ENCODE peak calls at places on chromosome 5, in nine cellular contexts. One of them, this sample, is unnamed.

GRCh38 chr5:168661593-168662485 is 82.7 kb upstream of the PANK3 start:
- DNase-seq in fibroblast of mammary gland: peak
- DNase-seq in activated CD4-positive, alpha-beta T cell treated with anti-CD3 and anti-CD28 coated beads for 1 hour: no peak
- DNase-seq in neural crest cell: no peak
- DNase-seq in DMS53: no peak
- DNase-seq in activated CD4-positive, CD25-positive, alpha-beta regulatory T cell treated with anti-CD3 and anti-CD28 coated beads, Interleukin-2, amount 50 U/mL, for 72 hours: no peak
- DNase-seq in dorsolateral prefrontal cortex: no peak
- DNase-seq in brain microvascular endothelial cell: no peak
- DNase-seq in stimulated activated CD4-positive, alpha-beta T cell treated with anti-CD3 and anti-CD28 coated beads, Interleukin-1b, Interleukin-23, amount 100 ng/mL, for 1 hour: no peak
- DNase-seq in this sample: no peak

GRCh38 chr5:9498541-9499497 is 47.1 kb downstream of the SEMA5A start:
- DNase-seq in fibroblast of mammary gland: peak
- DNase-seq in activated CD4-positive, alpha-beta T cell treated with anti-CD3 and anti-CD28 coated beads for 1 hour: no peak
- DNase-seq in neural crest cell: no peak
- DNase-seq in DMS53: peak
- DNase-seq in activated CD4-positive, CD25-positive, alpha-beta regulatory T cell treated with anti-CD3 and anti-CD28 coated beads, Interleukin-2, amount 50 U/mL, for 72 hours: no peak
- DNase-seq in dorsolateral prefrontal cortex: no peak
- DNase-seq in brain microvascular endothelial cell: peak
- DNase-seq in stimulated activated CD4-positive, alpha-beta T cell treated with anti-CD3 and anti-CD28 coated beads, Interleukin-1b, Interleukin-23, amount 100 ng/mL, for 1 hour: no peak
- DNase-seq in this sample: peak

GRCh38 chr5:169527863-169528262 is 55.7 kb upstream of the SPDL1 start:
- DNase-seq in fibroblast of mammary gland: peak
- DNase-seq in activated CD4-positive, alpha-beta T cell treated with anti-CD3 and anti-CD28 coated beads for 1 hour: no peak
- DNase-seq in neural crest cell: no peak
- DNase-seq in DMS53: no peak
- DNase-seq in activated CD4-positive, CD25-positive, alpha-beta regulatory T cell treated with anti-CD3 and anti-CD28 coated beads, Interleukin-2, amount 50 U/mL, for 72 hours: no peak
- DNase-seq in dorsolateral prefrontal cortex: no peak
- DNase-seq in brain microvascular endothelial cell: no peak
- DNase-seq in stimulated activated CD4-positive, alpha-beta T cell treated with anti-CD3 and anti-CD28 coated beads, Interleukin-1b, Interleukin-23, amount 100 ng/mL, for 1 hour: no peak
- DNase-seq in this sample: no peak

GRCh38 chr5:123754167-123754840 is 242.3 kb downstream of the CSNK1G3 start:
- DNase-seq in fibroblast of mammary gland: peak
- DNase-seq in activated CD4-positive, alpha-beta T cell treated with anti-CD3 and anti-CD28 coated beads for 1 hour: no peak
- DNase-seq in neural crest cell: no peak
- DNase-seq in DMS53: no peak
- DNase-seq in activated CD4-positive, CD25-positive, alpha-beta regulatory T cell treated with anti-CD3 and anti-CD28 coated beads, Interleukin-2, amount 50 U/mL, for 72 hours: no peak
- DNase-seq in dorsolateral prefrontal cortex: no peak
- DNase-seq in brain microvascular endothelial cell: peak
- DNase-seq in stimulated activated CD4-positive, alpha-beta T cell treated with anti-CD3 and anti-CD28 coated beads, Interleukin-1b, Interleukin-23, amount 100 ng/mL, for 1 hour: no peak
- DNase-seq in this sample: no peak

GRCh38 chr5:65702036-65702435 is 19.9 kb downstream of the SGTB start:
- DNase-seq in fibroblast of mammary gland: no peak
- DNase-seq in activated CD4-positive, alpha-beta T cell treated with anti-CD3 and anti-CD28 coated beads for 1 hour: no peak
- DNase-seq in neural crest cell: no peak
- DNase-seq in DMS53: no peak
- DNase-seq in activated CD4-positive, CD25-positive, alpha-beta regulatory T cell treated with anti-CD3 and anti-CD28 coated beads, Interleukin-2, amount 50 U/mL, for 72 hours: no peak
- DNase-seq in dorsolateral prefrontal cortex: no peak
- DNase-seq in brain microvascular endothelial cell: no peak
- DNase-seq in stimulated activated CD4-positive, alpha-beta T cell treated with anti-CD3 and anti-CD28 coated beads, Interleukin-1b, Interleukin-23, amount 100 ng/mL, for 1 hour: no peak
- DNase-seq in this sample: no peak

GRCh38 chr5:55853818-55854217 is 2.7 kb downstream of the IL31RA start:
- DNase-seq in fibroblast of mammary gland: peak
- DNase-seq in activated CD4-positive, alpha-beta T cell treated with anti-CD3 and anti-CD28 coated beads for 1 hour: no peak
- DNase-seq in neural crest cell: no peak
- DNase-seq in DMS53: no peak
- DNase-seq in activated CD4-positive, CD25-positive, alpha-beta regulatory T cell treated with anti-CD3 and anti-CD28 coated beads, Interleukin-2, amount 50 U/mL, for 72 hours: no peak
- DNase-seq in dorsolateral prefrontal cortex: no peak
- DNase-seq in brain microvascular endothelial cell: no peak
- DNase-seq in stimulated activated CD4-positive, alpha-beta T cell treated with anti-CD3 and anti-CD28 coated beads, Interleukin-1b, Interleukin-23, amount 100 ng/mL, for 1 hour: no peak
- DNase-seq in this sample: no peak

GRCh38 chr5:142304013-142304701 is 20.7 kb downstream of the SPRY4 start:
- DNase-seq in fibroblast of mammary gland: no peak
- DNase-seq in activated CD4-positive, alpha-beta T cell treated with anti-CD3 and anti-CD28 coated beads for 1 hour: no peak
- DNase-seq in neural crest cell: no peak
- DNase-seq in DMS53: no peak
- DNase-seq in activated CD4-positive, CD25-positive, alpha-beta regulatory T cell treated with anti-CD3 and anti-CD28 coated beads, Interleukin-2, amount 50 U/mL, for 72 hours: no peak
- DNase-seq in dorsolateral prefrontal cortex: no peak
- DNase-seq in brain microvascular endothelial cell: no peak
- DNase-seq in stimulated activated CD4-positive, alpha-beta T cell treated with anti-CD3 and anti-CD28 coated beads, Interleukin-1b, Interleukin-23, amount 100 ng/mL, for 1 hour: no peak
- DNase-seq in this sample: no peak

GRCh38 chr5:127988149-127988755 is 95.3 kb upstream of the SLC12A2 start:
- DNase-seq in fibroblast of mammary gland: peak
- DNase-seq in activated CD4-positive, alpha-beta T cell treated with anti-CD3 and anti-CD28 coated beads for 1 hour: no peak
- DNase-seq in neural crest cell: no peak
- DNase-seq in DMS53: peak
- DNase-seq in activated CD4-positive, CD25-positive, alpha-beta regulatory T cell treated with anti-CD3 and anti-CD28 coated beads, Interleukin-2, amount 50 U/mL, for 72 hours: no peak
- DNase-seq in dorsolateral prefrontal cortex: no peak
- DNase-seq in brain microvascular endothelial cell: peak
- DNase-seq in stimulated activated CD4-positive, alpha-beta T cell treated with anti-CD3 and anti-CD28 coated beads, Interleukin-1b, Interleukin-23, amount 100 ng/mL, for 1 hour: no peak
- DNase-seq in this sample: peak

GRCh38 chr5:125696762-125697161 is 726.4 kb upstream of the GRAMD2B start:
- DNase-seq in fibroblast of mammary gland: peak
- DNase-seq in activated CD4-positive, alpha-beta T cell treated with anti-CD3 and anti-CD28 coated beads for 1 hour: no peak
- DNase-seq in neural crest cell: no peak
- DNase-seq in DMS53: no peak
- DNase-seq in activated CD4-positive, CD25-positive, alpha-beta regulatory T cell treated with anti-CD3 and anti-CD28 coated beads, Interleukin-2, amount 50 U/mL, for 72 hours: no peak
- DNase-seq in dorsolateral prefrontal cortex: no peak
- DNase-seq in brain microvascular endothelial cell: peak
- DNase-seq in stimulated activated CD4-positive, alpha-beta T cell treated with anti-CD3 and anti-CD28 coated beads, Interleukin-1b, Interleukin-23, amount 100 ng/mL, for 1 hour: no peak
- DNase-seq in this sample: peak

GRCh38 chr5:38538161-38538560 is 18.3 kb downstream of the LIFR start:
- DNase-seq in fibroblast of mammary gland: no peak
- DNase-seq in activated CD4-positive, alpha-beta T cell treated with anti-CD3 and anti-CD28 coated beads for 1 hour: no peak
- DNase-seq in neural crest cell: no peak
- DNase-seq in DMS53: peak
- DNase-seq in activated CD4-positive, CD25-positive, alpha-beta regulatory T cell treated with anti-CD3 and anti-CD28 coated beads, Interleukin-2, amount 50 U/mL, for 72 hours: no peak
- DNase-seq in dorsolateral prefrontal cortex: no peak
- DNase-seq in brain microvascular endothelial cell: no peak
- DNase-seq in stimulated activated CD4-positive, alpha-beta T cell treated with anti-CD3 and anti-CD28 coated beads, Interleukin-1b, Interleukin-23, amount 100 ng/mL, for 1 hour: no peak
- DNase-seq in this sample: no peak

GRCh38 chr5:35644543-35644942 is 26.9 kb downstream of the SPEF2 start:
- DNase-seq in fibroblast of mammary gland: peak
- DNase-seq in activated CD4-positive, alpha-beta T cell treated with anti-CD3 and anti-CD28 coated beads for 1 hour: no peak
- DNase-seq in neural crest cell: no peak
- DNase-seq in DMS53: no peak
- DNase-seq in activated CD4-positive, CD25-positive, alpha-beta regulatory T cell treated with anti-CD3 and anti-CD28 coated beads, Interleukin-2, amount 50 U/mL, for 72 hours: no peak
- DNase-seq in dorsolateral prefrontal cortex: no peak
- DNase-seq in brain microvascular endothelial cell: no peak
- DNase-seq in stimulated activated CD4-positive, alpha-beta T cell treated with anti-CD3 and anti-CD28 coated beads, Interleukin-1b, Interleukin-23, amount 100 ng/mL, for 1 hour: no peak
- DNase-seq in this sample: peak

GRCh38 chr5:127650649-127651048 is 1.8 kb downstream of the CTXN3 start:
- DNase-seq in fibroblast of mammary gland: peak
- DNase-seq in activated CD4-positive, alpha-beta T cell treated with anti-CD3 and anti-CD28 coated beads for 1 hour: no peak
- DNase-seq in neural crest cell: no peak
- DNase-seq in DMS53: peak
- DNase-seq in activated CD4-positive, CD25-positive, alpha-beta regulatory T cell treated with anti-CD3 and anti-CD28 coated beads, Interleukin-2, amount 50 U/mL, for 72 hours: no peak
- DNase-seq in dorsolateral prefrontal cortex: no peak
- DNase-seq in brain microvascular endothelial cell: peak
- DNase-seq in stimulated activated CD4-positive, alpha-beta T cell treated with anti-CD3 and anti-CD28 coated beads, Interleukin-1b, Interleukin-23, amount 100 ng/mL, for 1 hour: no peak
- DNase-seq in this sample: no peak

GRCh38 chr5:150458819-150459557 is 9.4 kb upstream of the RPS14 start:
- DNase-seq in fibroblast of mammary gland: peak
- DNase-seq in activated CD4-positive, alpha-beta T cell treated with anti-CD3 and anti-CD28 coated beads for 1 hour: peak
- DNase-seq in neural crest cell: peak
- DNase-seq in DMS53: peak
- DNase-seq in activated CD4-positive, CD25-positive, alpha-beta regulatory T cell treated with anti-CD3 and anti-CD28 coated beads, Interleukin-2, amount 50 U/mL, for 72 hours: peak
- DNase-seq in dorsolateral prefrontal cortex: peak
- DNase-seq in brain microvascular endothelial cell: peak
- DNase-seq in stimulated activated CD4-positive, alpha-beta T cell treated with anti-CD3 and anti-CD28 coated beads, Interleukin-1b, Interleukin-23, amount 100 ng/mL, for 1 hour: peak
- DNase-seq in this sample: peak

GRCh38 chr5:138629383-138629782 is 54.2 kb upstream of the HSPA9 start:
- DNase-seq in fibroblast of mammary gland: peak
- DNase-seq in activated CD4-positive, alpha-beta T cell treated with anti-CD3 and anti-CD28 coated beads for 1 hour: no peak
- DNase-seq in neural crest cell: no peak
- DNase-seq in DMS53: no peak
- DNase-seq in activated CD4-positive, CD25-positive, alpha-beta regulatory T cell treated with anti-CD3 and anti-CD28 coated beads, Interleukin-2, amount 50 U/mL, for 72 hours: no peak
- DNase-seq in dorsolateral prefrontal cortex: no peak
- DNase-seq in brain microvascular endothelial cell: no peak
- DNase-seq in stimulated activated CD4-positive, alpha-beta T cell treated with anti-CD3 and anti-CD28 coated beads, Interleukin-1b, Interleukin-23, amount 100 ng/mL, for 1 hour: no peak
- DNase-seq in this sample: no peak

GRCh38 chr5:111776903-111777302 is 19.9 kb upstream of the NREP start:
- DNase-seq in fibroblast of mammary gland: no peak
- DNase-seq in activated CD4-positive, alpha-beta T cell treated with anti-CD3 and anti-CD28 coated beads for 1 hour: no peak
- DNase-seq in neural crest cell: no peak
- DNase-seq in DMS53: no peak
- DNase-seq in activated CD4-positive, CD25-positive, alpha-beta regulatory T cell treated with anti-CD3 and anti-CD28 coated beads, Interleukin-2, amount 50 U/mL, for 72 hours: no peak
- DNase-seq in dorsolateral prefrontal cortex: no peak
- DNase-seq in brain microvascular endothelial cell: no peak
- DNase-seq in stimulated activated CD4-positive, alpha-beta T cell treated with anti-CD3 and anti-CD28 coated beads, Interleukin-1b, Interleukin-23, amount 100 ng/mL, for 1 hour: no peak
- DNase-seq in this sample: no peak

GRCh38 chr5:168227001-168227400 is 64.4 kb upstream of the WWC1 start:
- DNase-seq in fibroblast of mammary gland: no peak
- DNase-seq in activated CD4-positive, alpha-beta T cell treated with anti-CD3 and anti-CD28 coated beads for 1 hour: no peak
- DNase-seq in neural crest cell: no peak
- DNase-seq in DMS53: no peak
- DNase-seq in activated CD4-positive, CD25-positive, alpha-beta regulatory T cell treated with anti-CD3 and anti-CD28 coated beads, Interleukin-2, amount 50 U/mL, for 72 hours: no peak
- DNase-seq in dorsolateral prefrontal cortex: no peak
- DNase-seq in brain microvascular endothelial cell: peak
- DNase-seq in stimulated activated CD4-positive, alpha-beta T cell treated with anti-CD3 and anti-CD28 coated beads, Interleukin-1b, Interleukin-23, amount 100 ng/mL, for 1 hour: no peak
- DNase-seq in this sample: no peak

GRCh38 chr5:157554180-157555030 is 21.2 kb downstream of the ADAM19 start:
- DNase-seq in fibroblast of mammary gland: no peak
- DNase-seq in activated CD4-positive, alpha-beta T cell treated with anti-CD3 and anti-CD28 coated beads for 1 hour: no peak
- DNase-seq in neural crest cell: no peak
- DNase-seq in DMS53: peak
- DNase-seq in activated CD4-positive, CD25-positive, alpha-beta regulatory T cell treated with anti-CD3 and anti-CD28 coated beads, Interleukin-2, amount 50 U/mL, for 72 hours: no peak
- DNase-seq in dorsolateral prefrontal cortex: no peak
- DNase-seq in brain microvascular endothelial cell: no peak
- DNase-seq in stimulated activated CD4-positive, alpha-beta T cell treated with anti-CD3 and anti-CD28 coated beads, Interleukin-1b, Interleukin-23, amount 100 ng/mL, for 1 hour: no peak
- DNase-seq in this sample: no peak

GRCh38 chr5:56301041-56301440 is 67.9 kb upstream of the ANKRD55 start:
- DNase-seq in fibroblast of mammary gland: peak
- DNase-seq in activated CD4-positive, alpha-beta T cell treated with anti-CD3 and anti-CD28 coated beads for 1 hour: no peak
- DNase-seq in neural crest cell: no peak
- DNase-seq in DMS53: peak
- DNase-seq in activated CD4-positive, CD25-positive, alpha-beta regulatory T cell treated with anti-CD3 and anti-CD28 coated beads, Interleukin-2, amount 50 U/mL, for 72 hours: no peak
- DNase-seq in dorsolateral prefrontal cortex: no peak
- DNase-seq in brain microvascular endothelial cell: no peak
- DNase-seq in stimulated activated CD4-positive, alpha-beta T cell treated with anti-CD3 and anti-CD28 coated beads, Interleukin-1b, Interleukin-23, amount 100 ng/mL, for 1 hour: no peak
- DNase-seq in this sample: peak

GRCh38 chr5:107542831-107543231 is 127.9 kb downstream of the EFNA5 start:
- DNase-seq in fibroblast of mammary gland: peak
- DNase-seq in activated CD4-positive, alpha-beta T cell treated with anti-CD3 and anti-CD28 coated beads for 1 hour: no peak
- DNase-seq in neural crest cell: no peak
- DNase-seq in DMS53: peak
- DNase-seq in activated CD4-positive, CD25-positive, alpha-beta regulatory T cell treated with anti-CD3 and anti-CD28 coated beads, Interleukin-2, amount 50 U/mL, for 72 hours: no peak
- DNase-seq in dorsolateral prefrontal cortex: no peak
- DNase-seq in brain microvascular endothelial cell: peak
- DNase-seq in stimulated activated CD4-positive, alpha-beta T cell treated with anti-CD3 and anti-CD28 coated beads, Interleukin-1b, Interleukin-23, amount 100 ng/mL, for 1 hour: no peak
- DNase-seq in this sample: peak

GRCh38 chr5:308672-309271 is 12.7 kb upstream of the AHRR start:
- DNase-seq in fibroblast of mammary gland: peak
- DNase-seq in activated CD4-positive, alpha-beta T cell treated with anti-CD3 and anti-CD28 coated beads for 1 hour: no peak
- DNase-seq in neural crest cell: no peak
- DNase-seq in DMS53: peak
- DNase-seq in activated CD4-positive, CD25-positive, alpha-beta regulatory T cell treated with anti-CD3 and anti-CD28 coated beads, Interleukin-2, amount 50 U/mL, for 72 hours: no peak
- DNase-seq in dorsolateral prefrontal cortex: no peak
- DNase-seq in brain microvascular endothelial cell: peak
- DNase-seq in stimulated activated CD4-positive, alpha-beta T cell treated with anti-CD3 and anti-CD28 coated beads, Interleukin-1b, Interleukin-23, amount 100 ng/mL, for 1 hour: no peak
- DNase-seq in this sample: peak

GRCh38 chr5:160129841-160130240 is 10.6 kb upstream of the PWWP2A start:
- DNase-seq in fibroblast of mammary gland: peak
- DNase-seq in activated CD4-positive, alpha-beta T cell treated with anti-CD3 and anti-CD28 coated beads for 1 hour: no peak
- DNase-seq in neural crest cell: no peak
- DNase-seq in DMS53: no peak
- DNase-seq in activated CD4-positive, CD25-positive, alpha-beta regulatory T cell treated with anti-CD3 and anti-CD28 coated beads, Interleukin-2, amount 50 U/mL, for 72 hours: no peak
- DNase-seq in dorsolateral prefrontal cortex: no peak
- DNase-seq in brain microvascular endothelial cell: no peak
- DNase-seq in stimulated activated CD4-positive, alpha-beta T cell treated with anti-CD3 and anti-CD28 coated beads, Interleukin-1b, Interleukin-23, amount 100 ng/mL, for 1 hour: no peak
- DNase-seq in this sample: no peak

GRCh38 chr5:1140188-1140817 is 28.4 kb upstream of the SLC12A7 start:
- DNase-seq in fibroblast of mammary gland: peak
- DNase-seq in activated CD4-positive, alpha-beta T cell treated with anti-CD3 and anti-CD28 coated beads for 1 hour: peak
- DNase-seq in neural crest cell: peak
- DNase-seq in DMS53: peak
- DNase-seq in activated CD4-positive, CD25-positive, alpha-beta regulatory T cell treated with anti-CD3 and anti-CD28 coated beads, Interleukin-2, amount 50 U/mL, for 72 hours: peak
- DNase-seq in dorsolateral prefrontal cortex: no peak
- DNase-seq in brain microvascular endothelial cell: no peak
- DNase-seq in stimulated activated CD4-positive, alpha-beta T cell treated with anti-CD3 and anti-CD28 coated beads, Interleukin-1b, Interleukin-23, amount 100 ng/mL, for 1 hour: peak
- DNase-seq in this sample: peak

GRCh38 chr5:174312270-174312617 is 266.7 kb downstream of the NSG2 start:
- DNase-seq in fibroblast of mammary gland: no peak
- DNase-seq in activated CD4-positive, alpha-beta T cell treated with anti-CD3 and anti-CD28 coated beads for 1 hour: no peak
- DNase-seq in neural crest cell: no peak
- DNase-seq in DMS53: no peak
- DNase-seq in activated CD4-positive, CD25-positive, alpha-beta regulatory T cell treated with anti-CD3 and anti-CD28 coated beads, Interleukin-2, amount 50 U/mL, for 72 hours: no peak
- DNase-seq in dorsolateral prefrontal cortex: no peak
- DNase-seq in brain microvascular endothelial cell: no peak
- DNase-seq in stimulated activated CD4-positive, alpha-beta T cell treated with anti-CD3 and anti-CD28 coated beads, Interleukin-1b, Interleukin-23, amount 100 ng/mL, for 1 hour: no peak
- DNase-seq in this sample: no peak

GRCh38 chr5:87732875-87733768 is 320.4 kb upstream of the CCNH start:
- DNase-seq in fibroblast of mammary gland: no peak
- DNase-seq in activated CD4-positive, alpha-beta T cell treated with anti-CD3 and anti-CD28 coated beads for 1 hour: no peak
- DNase-seq in neural crest cell: no peak
- DNase-seq in DMS53: no peak
- DNase-seq in activated CD4-positive, CD25-positive, alpha-beta regulatory T cell treated with anti-CD3 and anti-CD28 coated beads, Interleukin-2, amount 50 U/mL, for 72 hours: no peak
- DNase-seq in dorsolateral prefrontal cortex: no peak
- DNase-seq in brain microvascular endothelial cell: no peak
- DNase-seq in stimulated activated CD4-positive, alpha-beta T cell treated with anti-CD3 and anti-CD28 coated beads, Interleukin-1b, Interleukin-23, amount 100 ng/mL, for 1 hour: no peak
- DNase-seq in this sample: no peak

GRCh38 chr5:54719384-54720306 is 202.1 kb downstream of the SNX18 start:
- DNase-seq in fibroblast of mammary gland: peak
- DNase-seq in activated CD4-positive, alpha-beta T cell treated with anti-CD3 and anti-CD28 coated beads for 1 hour: no peak
- DNase-seq in neural crest cell: no peak
- DNase-seq in DMS53: no peak
- DNase-seq in activated CD4-positive, CD25-positive, alpha-beta regulatory T cell treated with anti-CD3 and anti-CD28 coated beads, Interleukin-2, amount 50 U/mL, for 72 hours: no peak
- DNase-seq in dorsolateral prefrontal cortex: no peak
- DNase-seq in brain microvascular endothelial cell: peak
- DNase-seq in stimulated activated CD4-positive, alpha-beta T cell treated with anti-CD3 and anti-CD28 coated beads, Interleukin-1b, Interleukin-23, amount 100 ng/mL, for 1 hour: no peak
- DNase-seq in this sample: no peak

GRCh38 chr5:137957948-137958347 is 68.7 kb downstream of the PKD2L2 start:
- DNase-seq in fibroblast of mammary gland: no peak
- DNase-seq in activated CD4-positive, alpha-beta T cell treated with anti-CD3 and anti-CD28 coated beads for 1 hour: no peak
- DNase-seq in neural crest cell: no peak
- DNase-seq in DMS53: no peak
- DNase-seq in activated CD4-positive, CD25-positive, alpha-beta regulatory T cell treated with anti-CD3 and anti-CD28 coated beads, Interleukin-2, amount 50 U/mL, for 72 hours: no peak
- DNase-seq in dorsolateral prefrontal cortex: no peak
- DNase-seq in brain microvascular endothelial cell: no peak
- DNase-seq in stimulated activated CD4-positive, alpha-beta T cell treated with anti-CD3 and anti-CD28 coated beads, Interleukin-1b, Interleukin-23, amount 100 ng/mL, for 1 hour: no peak
- DNase-seq in this sample: no peak

GRCh38 chr5:103019804-103020203 is 100.1 kb downstream of the GIN1 start:
- DNase-seq in fibroblast of mammary gland: no peak
- DNase-seq in activated CD4-positive, alpha-beta T cell treated with anti-CD3 and anti-CD28 coated beads for 1 hour: no peak
- DNase-seq in neural crest cell: no peak
- DNase-seq in DMS53: no peak
- DNase-seq in activated CD4-positive, CD25-positive, alpha-beta regulatory T cell treated with anti-CD3 and anti-CD28 coated beads, Interleukin-2, amount 50 U/mL, for 72 hours: no peak
- DNase-seq in dorsolateral prefrontal cortex: no peak
- DNase-seq in brain microvascular endothelial cell: no peak
- DNase-seq in stimulated activated CD4-positive, alpha-beta T cell treated with anti-CD3 and anti-CD28 coated beads, Interleukin-1b, Interleukin-23, amount 100 ng/mL, for 1 hour: no peak
- DNase-seq in this sample: no peak

GRCh38 chr5:81835813-81836458 is 85.0 kb upstream of the SSBP2 start:
- DNase-seq in fibroblast of mammary gland: no peak
- DNase-seq in activated CD4-positive, alpha-beta T cell treated with anti-CD3 and anti-CD28 coated beads for 1 hour: no peak
- DNase-seq in neural crest cell: no peak
- DNase-seq in DMS53: peak
- DNase-seq in activated CD4-positive, CD25-positive, alpha-beta regulatory T cell treated with anti-CD3 and anti-CD28 coated beads, Interleukin-2, amount 50 U/mL, for 72 hours: no peak
- DNase-seq in dorsolateral prefrontal cortex: no peak
- DNase-seq in brain microvascular endothelial cell: no peak
- DNase-seq in stimulated activated CD4-positive, alpha-beta T cell treated with anti-CD3 and anti-CD28 coated beads, Interleukin-1b, Interleukin-23, amount 100 ng/mL, for 1 hour: no peak
- DNase-seq in this sample: no peak

GRCh38 chr5:142324377-142324870 is 397 bp downstream of the SPRY4 start:
- DNase-seq in fibroblast of mammary gland: peak
- DNase-seq in activated CD4-positive, alpha-beta T cell treated with anti-CD3 and anti-CD28 coated beads for 1 hour: no peak
- DNase-seq in neural crest cell: no peak
- DNase-seq in DMS53: peak
- DNase-seq in activated CD4-positive, CD25-positive, alpha-beta regulatory T cell treated with anti-CD3 and anti-CD28 coated beads, Interleukin-2, amount 50 U/mL, for 72 hours: peak
- DNase-seq in dorsolateral prefrontal cortex: no peak
- DNase-seq in brain microvascular endothelial cell: no peak
- DNase-seq in stimulated activated CD4-positive, alpha-beta T cell treated with anti-CD3 and anti-CD28 coated beads, Interleukin-1b, Interleukin-23, amount 100 ng/mL, for 1 hour: no peak
- DNase-seq in this sample: peak

GRCh38 chr5:96661101-96661840 is 905 bp upstream of the CAST start:
- DNase-seq in fibroblast of mammary gland: peak
- DNase-seq in activated CD4-positive, alpha-beta T cell treated with anti-CD3 and anti-CD28 coated beads for 1 hour: no peak
- DNase-seq in neural crest cell: peak
- DNase-seq in DMS53: peak
- DNase-seq in activated CD4-positive, CD25-positive, alpha-beta regulatory T cell treated with anti-CD3 and anti-CD28 coated beads, Interleukin-2, amount 50 U/mL, for 72 hours: no peak
- DNase-seq in dorsolateral prefrontal cortex: no peak
- DNase-seq in brain microvascular endothelial cell: peak
- DNase-seq in stimulated activated CD4-positive, alpha-beta T cell treated with anti-CD3 and anti-CD28 coated beads, Interleukin-1b, Interleukin-23, amount 100 ng/mL, for 1 hour: no peak
- DNase-seq in this sample: peak

GRCh38 chr5:57435701-57436134 is 46.9 kb downstream of the ACTBL2 start:
- DNase-seq in fibroblast of mammary gland: peak
- DNase-seq in activated CD4-positive, alpha-beta T cell treated with anti-CD3 and anti-CD28 coated beads for 1 hour: no peak
- DNase-seq in neural crest cell: no peak
- DNase-seq in DMS53: no peak
- DNase-seq in activated CD4-positive, CD25-positive, alpha-beta regulatory T cell treated with anti-CD3 and anti-CD28 coated beads, Interleukin-2, amount 50 U/mL, for 72 hours: no peak
- DNase-seq in dorsolateral prefrontal cortex: no peak
- DNase-seq in brain microvascular endothelial cell: peak
- DNase-seq in stimulated activated CD4-positive, alpha-beta T cell treated with anti-CD3 and anti-CD28 coated beads, Interleukin-1b, Interleukin-23, amount 100 ng/mL, for 1 hour: no peak
- DNase-seq in this sample: peak

This sample was measured in A549.